ENCODE peak calls at places on chromosome 17, in four cellular contexts. P, H, Z and G are unnamed samples.

GRCh38 chr17:12813680-12814079 is 24.4 kb downstream of the ARHGAP44 start:
- DNase-seq in Z (no peak), P (no peak), H (no peak), G (no peak)

GRCh38 chr17:76474238-76474637 is 6.8 kb downstream of the AANAT start:
- DNase-seq in H (no peak), Z (no peak), P (no peak), G (no peak)

GRCh38 chr17:14269473-14269872 is 31.4 kb upstream of the HS3ST3B1 start:
- DNase-seq in H (no peak), P (no peak), Z (no peak), G (no peak)

GRCh38 chr17:9818760-9819159 is 3.1 kb downstream of the GSG1L2 start:
- DNase-seq in H (no peak), P (no peak), Z (no peak), G (no peak)

GRCh38 chr17:72614871-72615626 is 477.4 kb downstream of the SLC39A11 start:
- DNase-seq in H (peak; percentile 23), P (peak; percentile 35), Z (no peak), G (no peak)

GRCh38 chr17:42317256-42317966 is 29.1 kb downstream of the STAT5A start:
- DNase-seq in P (no peak), H (no peak), Z (no peak), G (no peak)

GRCh38 chr17:55601874-55602364 is 90.7 kb upstream of the SMIM36 start:
- DNase-seq in P (no peak), Z (no peak), H (peak; percentile 87), G (no peak)

GRCh38 chr17:73899839-73900238 is 255.6 kb upstream of the SDK2 start:
- DNase-seq in H (no peak), P (no peak), Z (no peak), G (no peak)

GRCh38 chr17:77363821-77364361 is 223.1 kb downstream of the SEC14L1 start:
- DNase-seq in Z (peak; percentile 34), P (no peak), H (no peak), G (no peak)

GRCh38 chr17:72270530-72270929 is 149.7 kb downstream of the SOX9 start:
- DNase-seq in H (peak; percentile 61), Z (no peak), P (no peak), G (no peak)

GRCh38 chr17:40486513-40487370 is 14.7 kb downstream of the TNS4 start:
- DNase-seq in P (no peak), H (peak; percentile 94), Z (no peak), G (no peak)

GRCh38 chr17:46742539-46743270 is 75.8 kb downstream of the WNT3 start:
- DNase-seq in P (no peak), H (peak; percentile 76), Z (no peak), G (no peak)

GRCh38 chr17:44913676-44914075 is 1.6 kb downstream of the GFAP start:
- DNase-seq in Z (no peak), P (no peak), H (no peak), G (no peak)